ENCODE peak calls at places on chromosomes 7 and 10, in ten cellular contexts. X is cardiac muscle cell; R is heart right ventricle; O is CD8-positive, alpha-beta T cell; T is GM10248; B is adrenal gland; Y is brain microvascular endothelial cell; K is H9; F is IMR-90; M is WTC11. Z is an unnamed sample.

GRCh38 chr10:13993169-13993568 is 337.6 kb downstream of the FRMD4A start:
- DNase-seq in X (no peak), R (no peak), O (no peak), T (no peak), B (peak; percentile 40), Y (no peak), K (no peak), F (peak; percentile 90), M (no peak), Z (no peak)

GRCh38 chr10:133364645-133365431 is 7.0 kb upstream of the FUOM start:
- DNase-seq in X (no peak), R (no peak), O (no peak), T (no peak), B (no peak), Y (no peak), K (no peak), F (no peak), M (no peak), Z (peak; percentile 64)

GRCh38 chr10:103668351-103669242 is 175.1 kb downstream of the NEURL1 start:
- DNase-seq in X (no peak), R (peak; percentile 86), O (no peak), T (peak; percentile 65), B (peak; percentile 73), Y (peak; percentile 47), K (no peak), F (peak; percentile 55), M (no peak), Z (no peak)

GRCh38 chr10:101050206-101051069 is 11.4 kb upstream of the KAZALD1 start:
- DNase-seq in X (peak; percentile 73), R (peak; percentile 60), O (peak; percentile 71), T (peak; percentile 85), B (peak; percentile 75), Y (peak; percentile 33), K (peak; percentile 90), F (no peak), M (peak; percentile 95), Z (peak; percentile 87)

GRCh38 chr7:28081016-28081415 is 99.6 kb downstream of the JAZF1 start:
- DNase-seq in X (no peak), R (no peak), O (no peak), T (no peak), B (peak; percentile 49), Y (peak; percentile 27), K (no peak), F (no peak), M (no peak), Z (no peak)

GRCh38 chr10:49761789-49762565 is at the start of gene OGDHL:
- DNase-seq in X (peak; percentile 94), R (peak; percentile 51), O (no peak), T (peak; percentile 86), B (peak; percentile 56), Y (peak; percentile 17), K (peak; percentile 73), F (peak; percentile 19), M (peak; percentile 83), Z (peak; percentile 87)

GRCh38 chr7:2199956-2200583 is 32.7 kb downstream of the MAD1L1 start:
- DNase-seq in X (no peak), R (no peak), O (no peak), T (no peak), B (no peak), Y (no peak), K (peak; percentile 20), F (no peak), M (no peak), Z (peak; percentile 63)

GRCh38 chr7:47088329-47089067 is 493.4 kb downstream of the TNS3 start:
- DNase-seq in X (peak; percentile 86), R (peak; percentile 54), O (no peak), T (peak; percentile 58), B (peak; percentile 67), Y (peak; percentile 63), K (peak; percentile 69), F (peak; percentile 67), M (peak; percentile 70), Z (no peak)

GRCh38 chr7:24619978-24620377 is 46.7 kb downstream of the PALS2 start:
- DNase-seq in X (no peak), R (no peak), O (no peak), T (no peak), B (no peak), Y (no peak), K (no peak), F (no peak), M (no peak), Z (no peak)

GRCh38 chr10:106696239-106696638 is 468.3 kb downstream of the SORCS1 start:
- DNase-seq in X (no peak), R (no peak), O (no peak), T (no peak), B (no peak), Y (no peak), K (no peak), F (no peak), M (no peak), Z (no peak)

GRCh38 chr7:29639887-29640600 is 76.4 kb downstream of the PRR15 start:
- DNase-seq in X (no peak), R (no peak), O (no peak), T (no peak), B (no peak), Y (no peak), K (no peak), F (no peak), M (no peak), Z (no peak)

GRCh38 chr7:52260046-52260665 is 775.3 kb upstream of the POM121L12 start:
- DNase-seq in X (peak; percentile 48), R (no peak), O (no peak), T (no peak), B (peak; percentile 35), Y (no peak), K (peak; percentile 52), F (no peak), M (peak; percentile 35), Z (no peak)

GRCh38 chr10:78306358-78306757 is 272.7 kb downstream of the RPS24 start:
- DNase-seq in X (no peak), R (no peak), O (no peak), T (no peak), B (no peak), Y (no peak), K (no peak), F (no peak), M (no peak), Z (no peak)

GRCh38 chr7:132022188-132022587 is 465.8 kb upstream of the PODXL start:
- DNase-seq in X (no peak), R (no peak), O (no peak), T (no peak), B (no peak), Y (no peak), K (no peak), F (no peak), M (no peak), Z (no peak)

GRCh38 chr10:104925232-104925851 is 284.3 kb downstream of the SORCS3 start:
- DNase-seq in X (peak; percentile 76), R (no peak), O (no peak), T (peak; percentile 20), B (peak; percentile 58), Y (no peak), K (peak; percentile 54), F (no peak), M (peak; percentile 60), Z (no peak)

GRCh38 chr7:84674236-84674913 is 479.8 kb upstream of the SEMA3A start:
- DNase-seq in X (no peak), R (no peak), O (no peak), T (no peak), B (no peak), Y (no peak), K (no peak), F (no peak), M (no peak), Z (no peak)

GRCh38 chr7:106568680-106569499 is 92.1 kb downstream of the CCDC71L start:
- DNase-seq in X (no peak), R (no peak), O (no peak), T (no peak), B (no peak), Y (no peak), K (peak; percentile 40), F (peak; percentile 85), M (peak; percentile 24), Z (no peak)
- TF ChIP-seq CTCF in X (no peak), R (no peak), O (no peak), T (no peak), B (no peak), Y (no peak), K (no peak), F (no peak), M (no peak), Z (peak; percentile 29)

GRCh38 chr10:99854860-99855259 is 72.4 kb downstream of the ABCC2 start:
- DNase-seq in X (peak; percentile 71), R (no peak), O (no peak), T (no peak), B (no peak), Y (peak; percentile 81), K (no peak), F (peak; percentile 83), M (no peak), Z (no peak)
- TF ChIP-seq CTCF in X (peak; percentile 70), R (peak; percentile 49), O (no peak), T (no peak), B (peak; percentile 23), Y (peak; percentile 74), K (peak; percentile 49), F (peak; percentile 77), M (no peak), Z (peak; percentile 63)

DNA sequence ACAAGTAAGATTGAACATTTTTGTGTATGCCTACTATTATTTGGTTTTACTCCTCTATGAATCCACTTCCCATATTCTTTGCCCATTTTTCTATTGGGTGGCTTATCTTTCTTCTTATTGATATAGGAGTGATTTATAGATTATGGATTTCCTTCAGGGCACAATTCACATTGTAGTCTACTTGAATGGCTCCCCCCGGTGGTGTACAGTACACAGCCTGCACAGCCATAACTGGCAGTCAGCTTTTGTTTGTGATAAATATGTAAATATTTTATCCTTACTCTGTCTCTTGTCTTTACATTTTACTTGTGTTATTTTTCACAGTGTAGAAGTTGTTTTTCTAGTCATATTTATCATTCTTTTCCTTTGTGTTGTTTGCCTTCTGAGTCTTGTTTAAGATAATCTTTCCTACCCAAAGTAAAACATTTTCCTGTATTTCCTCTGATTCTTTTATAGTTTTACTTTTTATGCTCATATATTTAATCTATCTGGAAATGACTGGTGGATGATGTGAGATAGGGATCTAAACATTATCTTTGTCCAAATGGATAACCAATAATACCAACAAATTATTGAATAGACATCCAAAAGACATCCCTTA is 23.9 kb upstream of the CALD1 start:
- DNase-seq in X (peak; percentile 57), R (peak; percentile 17), O (peak; percentile 35), T (no peak), B (peak; percentile 34), Y (peak; percentile 50), K (no peak), F (no peak), M (no peak), Z (no peak)
- TF ChIP-seq CTCF in X (peak; percentile 83), R (peak; percentile 45), O (peak; percentile 54), T (peak; percentile 16), B (peak; percentile 30), Y (peak; percentile 88), K (peak; percentile 62), F (peak; percentile 68), M (no peak), Z (peak; percentile 76)

DNA sequence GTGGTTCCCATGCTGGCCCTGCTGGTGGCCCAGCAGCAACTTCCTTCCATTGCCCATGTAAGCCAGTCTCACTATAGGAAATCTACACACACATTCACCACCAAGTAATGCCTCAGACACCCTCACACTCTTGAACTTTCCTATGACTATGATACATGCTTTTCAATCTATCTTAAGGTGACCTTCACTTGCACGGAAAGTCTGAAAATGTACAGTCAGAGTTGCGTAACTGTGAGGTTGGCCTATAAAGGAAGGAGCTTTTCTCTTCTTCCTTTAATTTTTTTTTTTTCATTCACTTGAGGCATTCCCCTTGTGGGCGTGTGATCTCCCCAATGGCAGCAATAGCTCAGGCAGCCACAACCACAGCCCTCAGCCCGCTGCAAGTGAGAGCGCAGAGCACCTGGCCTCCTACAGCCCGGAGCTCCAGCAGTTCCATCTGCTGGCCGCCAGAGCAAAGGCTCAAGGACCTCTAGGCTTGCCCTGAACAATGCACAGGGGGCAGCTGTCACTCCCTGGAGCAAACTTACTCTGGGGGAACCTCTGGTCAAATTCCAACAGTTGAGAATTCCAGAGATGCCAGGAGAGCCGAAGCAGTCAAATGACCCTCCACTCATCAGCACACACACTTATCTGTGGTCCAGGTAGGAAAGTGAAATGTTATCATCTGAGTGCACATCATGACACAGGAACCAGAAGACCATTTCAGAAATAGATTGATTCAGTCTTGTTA is 123.1 kb upstream of the ADO start:
- DNase-seq in X (peak; percentile 42), R (no peak), O (peak; percentile 85), T (peak; percentile 88), B (no peak), Y (peak; percentile 6), K (peak; percentile 75), F (no peak), M (peak; percentile 49), Z (no peak)
- TF ChIP-seq CTCF in X (no peak), R (no peak), O (no peak), T (peak; percentile 76), B (no peak), Y (peak; percentile 17), K (peak; percentile 36), F (no peak), M (no peak), Z (peak; percentile 33)

Z was measured in type B pancreatic cell.